ENCODE peak calls at places on chromosomes 6 and 20, in ten cellular contexts. X is GM12865; S is MG63; B is T-helper 9 cell; A is islet precursor cell; P is lung microvascular endothelial cell; I is stimulated activated CD8-positive, alpha-beta memory T cell treated with anti-CD3 and anti-CD28 coated beads, Interleukin-2, amount 100 ng/mL, for 1 hour; U is cerebellar cortex; R is HEK293T; F is A172. L is an unnamed sample.

GRCh38 chr20:24379116-24379927 is 90.1 kb upstream of the SYNDIG1 start:
- DNase-seq in F (peak), S (peak), B (no peak), R (no peak), X (no peak), P (no peak), U (no peak), A (no peak), I (no peak), L (no peak)

GRCh38 chr6:142355481-142356174 is 53.8 kb downstream of the ADGRG6 start:
- DNase-seq in U (no peak), X (no peak), F (no peak), I (no peak), R (no peak), P (no peak), S (no peak), B (no peak), A (no peak), L (no peak)

GRCh38 chr6:85364354-85364753 is 85.5 kb upstream of the NT5E start:
- DNase-seq in F (peak), B (no peak), S (peak), U (no peak), I (no peak), P (peak), A (no peak), X (peak), R (no peak), L (no peak)

GRCh38 chr6:85576479-85576878 is 17.2 kb downstream of the SNX14 start:
- DNase-seq in U (peak), A (no peak), R (no peak), P (peak), B (no peak), I (no peak), F (no peak), S (no peak), X (no peak), L (peak)

GRCh38 chr6:68040780-68041179 is 594.3 kb upstream of the ADGRB3 start:
- DNase-seq in B (no peak), U (no peak), I (no peak), A (no peak), F (no peak), R (no peak), P (no peak), S (no peak), X (no peak), L (no peak)

GRCh38 chr6:110543106-110543505 is 66.7 kb upstream of the SLC22A16 start:
- DNase-seq in A (peak), R (no peak), F (no peak), I (no peak), U (no peak), S (peak), P (no peak), B (no peak), X (no peak), L (no peak)

GRCh38 chr6:72650081-72650745 is 28.3 kb downstream of the KCNQ5 start:
- DNase-seq in X (no peak), B (no peak), U (no peak), A (no peak), P (no peak), R (no peak), S (no peak), I (no peak), F (no peak), L (no peak)

GRCh38 chr6:131222773-131223172 is 87.5 kb downstream of the AKAP7 start:
- DNase-seq in B (no peak), R (no peak), S (no peak), X (no peak), I (no peak), U (no peak), A (no peak), P (no peak), F (no peak), L (no peak)

GRCh38 chr6:6885521-6886088 is 222.2 kb upstream of the RREB1 start:
- DNase-seq in P (no peak), A (no peak), X (no peak), S (no peak), B (no peak), U (no peak), F (no peak), R (no peak), I (no peak), L (no peak)

GRCh38 chr20:47501117-47501482 is 587 bp upstream of the NCOA3 start:
- DNase-seq in F (no peak), X (peak), S (no peak), P (no peak), R (no peak), U (no peak), A (no peak), B (no peak), I (no peak), L (no peak)

GRCh38 chr6:109493865-109494264 is 10.8 kb upstream of the ZBTB24 start:
- DNase-seq in I (no peak), S (no peak), A (no peak), P (no peak), B (no peak), U (no peak), F (no peak), R (no peak), X (no peak), L (no peak)

GRCh38 chr6:139367810-139368321 is 6.6 kb downstream of the CITED2 start:
- DNase-seq in X (no peak), F (peak), P (peak), S (no peak), B (no peak), I (no peak), U (peak), A (peak), R (no peak), L (no peak)

GRCh38 chr6:168737481-168737880 is 296.5 kb downstream of the SMOC2 start:
- DNase-seq in S (peak), P (no peak), I (no peak), R (no peak), X (no peak), A (no peak), B (no peak), F (no peak), U (no peak), L (no peak)

GRCh38 chr6:53338304-53338703 is 10.4 kb downstream of the ELOVL5 start:
- DNase-seq in F (no peak), R (no peak), U (no peak), A (no peak), X (no peak), P (no peak), I (no peak), S (no peak), B (no peak), L (no peak)

GRCh38 chr20:45783656-45784294 is 7.9 kb downstream of the WFDC3 start:
- DNase-seq in P (no peak), I (no peak), U (no peak), R (no peak), X (no peak), S (peak), F (no peak), B (no peak), A (no peak), L (no peak)

GRCh38 chr6:43287717-43288679 is 10.1 kb upstream of the SLC22A7 start:
- DNase-seq in F (no peak), R (no peak), A (no peak), I (no peak), B (no peak), S (no peak), U (no peak), X (no peak), P (no peak), L (no peak)

GRCh38 chr6:39855356-39855995 is 63.3 kb downstream of the DAAM2 start:
- DNase-seq in R (no peak), P (no peak), S (no peak), A (no peak), X (no peak), B (no peak), F (no peak), I (no peak), U (no peak), L (no peak)

GRCh38 chr6:107533415-107534059 is 43.6 kb downstream of the SOBP start:
- DNase-seq in X (no peak), P (no peak), A (no peak), S (no peak), B (no peak), R (no peak), I (no peak), F (no peak), U (no peak), L (no peak)

GRCh38 chr6:162974685-162975084 is 246.9 kb downstream of the PACRG start:
- DNase-seq in B (no peak), R (no peak), S (no peak), F (peak), U (no peak), X (no peak), I (no peak), A (no peak), P (no peak), L (no peak)

GRCh38 chr6:14861491-14861943 is 384.4 kb upstream of the JARID2 start:
- DNase-seq in S (no peak), R (no peak), A (no peak), X (peak), B (no peak), I (no peak), F (no peak), U (no peak), P (no peak), L (no peak)

GRCh38 chr6:27811383-27811782 is 100.8 kb downstream of the OR2B2 start:
- DNase-seq in R (no peak), I (no peak), B (no peak), S (no peak), P (no peak), F (no peak), A (no peak), U (no peak), X (no peak), L (no peak)

GRCh38 chr6:25263602-25264001 is 15.6 kb upstream of the CARMIL1 start:
- DNase-seq in X (no peak), R (no peak), F (peak), S (peak), U (no peak), B (no peak), P (no peak), I (no peak), A (no peak), L (no peak)

GRCh38 chr6:150482883-150483409 is 114.1 kb downstream of the IYD start:
- DNase-seq in B (no peak), S (no peak), X (peak), F (no peak), A (no peak), I (no peak), P (no peak), R (no peak), U (no peak), L (no peak)

GRCh38 chr6:47256361-47256760 is 53.3 kb downstream of the TNFRSF21 start:
- DNase-seq in P (no peak), I (no peak), U (no peak), F (no peak), R (no peak), S (no peak), X (no peak), A (no peak), B (no peak), L (no peak)

GRCh38 chr20:4195499-4195898 is 180.1 kb upstream of the RNF24 start:
- DNase-seq in I (no peak), P (peak), A (no peak), F (no peak), U (peak), S (no peak), B (no peak), R (no peak), X (no peak), L (no peak)

GRCh38 chr6:105510746-105511145 is 107.9 kb upstream of the PREP start:
- DNase-seq in I (no peak), B (no peak), F (no peak), A (no peak), R (no peak), P (peak), X (no peak), S (no peak), U (no peak), L (no peak)

GRCh38 chr20:34355427-34355826 is 7.6 kb upstream of the ITCH start:
- DNase-seq in U (no peak), R (no peak), F (no peak), I (no peak), X (no peak), P (no peak), B (no peak), A (no peak), S (no peak), L (no peak)

GRCh38 chr6:46410330-46410953 is 80.8 kb downstream of the RCAN2 start:
- DNase-seq in A (no peak), R (no peak), B (no peak), I (no peak), S (no peak), U (peak), P (peak), X (peak), F (no peak), L (peak)